ENCODE peak calls at places on chromosomes 5 and 9, in ten cellular contexts. One of them, this sample, is unnamed. For H3K9me3 and H3K27me3, the result is how much of the 10 kb centered on the place peaks cover.

GRCh38 chr5:77987331-77987730 is 211.2 kb upstream of the TBCA start:
- DNase-seq in K562: no peak
- DNase-seq in CD4-positive, CD25-positive, alpha-beta regulatory T cell: no peak
- DNase-seq in MM.1S: no peak
- DNase-seq in heart left ventricle: no peak
- DNase-seq in H1: no peak
- DNase-seq in Caco-2: no peak
- DNase-seq in PC-3: no peak
- DNase-seq in PC-9: no peak
- DNase-seq in WERI-Rb-1: peak
- DNase-seq in this sample: no peak

GRCh38 chr9:10804486-10804885 is 191.7 kb upstream of the PTPRD start:
- DNase-seq in K562: no peak
- DNase-seq in CD4-positive, CD25-positive, alpha-beta regulatory T cell: no peak
- DNase-seq in MM.1S: no peak
- DNase-seq in heart left ventricle: no peak
- DNase-seq in H1: no peak
- DNase-seq in Caco-2: no peak
- DNase-seq in PC-3: no peak
- DNase-seq in PC-9: no peak
- DNase-seq in WERI-Rb-1: no peak
- DNase-seq in this sample: no peak

GRCh38 chr9:6779417-6780241 is 21.9 kb downstream of the KDM4C start:
- DNase-seq in K562: peak
- DNase-seq in CD4-positive, CD25-positive, alpha-beta regulatory T cell: no peak
- DNase-seq in MM.1S: no peak
- DNase-seq in heart left ventricle: no peak
- DNase-seq in H1: no peak
- DNase-seq in Caco-2: no peak
- DNase-seq in PC-3: no peak
- DNase-seq in PC-9: no peak
- DNase-seq in WERI-Rb-1: no peak
- DNase-seq in this sample: no peak

GRCh38 chr5:129917224-129917623 is 13.0 kb downstream of the CHSY3 start:
- DNase-seq in K562: no peak
- DNase-seq in CD4-positive, CD25-positive, alpha-beta regulatory T cell: no peak
- DNase-seq in MM.1S: no peak
- DNase-seq in heart left ventricle: no peak
- DNase-seq in H1: no peak
- DNase-seq in Caco-2: no peak
- DNase-seq in PC-3: no peak
- DNase-seq in PC-9: no peak
- DNase-seq in WERI-Rb-1: no peak
- DNase-seq in this sample: no peak

GRCh38 chr9:95507456-95508241 is 9.1 kb downstream of the PTCH1 start:
- DNase-seq in K562: no peak
- DNase-seq in CD4-positive, CD25-positive, alpha-beta regulatory T cell: no peak
- DNase-seq in MM.1S: peak
- DNase-seq in heart left ventricle: peak
- DNase-seq in H1: peak
- DNase-seq in Caco-2: peak
- DNase-seq in PC-3: peak
- DNase-seq in PC-9: peak
- DNase-seq in WERI-Rb-1: peak
- DNase-seq in this sample: peak

GRCh38 chr9:37840560-37841194 is 40.1 kb downstream of the DCAF10 start:
- DNase-seq in K562: no peak
- DNase-seq in CD4-positive, CD25-positive, alpha-beta regulatory T cell: no peak
- DNase-seq in MM.1S: no peak
- DNase-seq in heart left ventricle: no peak
- DNase-seq in H1: no peak
- DNase-seq in Caco-2: no peak
- DNase-seq in PC-3: peak
- DNase-seq in PC-9: peak
- DNase-seq in WERI-Rb-1: no peak
- DNase-seq in this sample: no peak

GRCh38 chr9:12351293-12351852 is 341.8 kb upstream of the TYRP1 start:
- DNase-seq in K562: no peak
- DNase-seq in CD4-positive, CD25-positive, alpha-beta regulatory T cell: no peak
- DNase-seq in MM.1S: no peak
- DNase-seq in heart left ventricle: no peak
- DNase-seq in H1: no peak
- DNase-seq in Caco-2: no peak
- DNase-seq in PC-3: no peak
- DNase-seq in PC-9: no peak
- DNase-seq in WERI-Rb-1: no peak
- DNase-seq in this sample: no peak

GRCh38 chr9:97556721-97557605 is 55.5 kb downstream of the TMOD1 start:
- DNase-seq in K562: no peak
- DNase-seq in CD4-positive, CD25-positive, alpha-beta regulatory T cell: no peak
- DNase-seq in MM.1S: no peak
- DNase-seq in heart left ventricle: no peak
- DNase-seq in H1: no peak
- DNase-seq in Caco-2: no peak
- DNase-seq in PC-3: no peak
- DNase-seq in PC-9: no peak
- DNase-seq in WERI-Rb-1: no peak
- DNase-seq in this sample: no peak

GRCh38 chr9:38041564-38042267 is 27.3 kb downstream of the SHB start:
- DNase-seq in K562: no peak
- DNase-seq in CD4-positive, CD25-positive, alpha-beta regulatory T cell: no peak
- DNase-seq in MM.1S: no peak
- DNase-seq in heart left ventricle: no peak
- DNase-seq in H1: no peak
- DNase-seq in Caco-2: no peak
- DNase-seq in PC-3: no peak
- DNase-seq in PC-9: no peak
- DNase-seq in WERI-Rb-1: no peak
- DNase-seq in this sample: no peak

GRCh38 chr9:134704499-134704898 is 62.9 kb downstream of the COL5A1 start:
- DNase-seq in K562: no peak
- DNase-seq in CD4-positive, CD25-positive, alpha-beta regulatory T cell: no peak
- DNase-seq in MM.1S: no peak
- DNase-seq in heart left ventricle: no peak
- DNase-seq in H1: no peak
- DNase-seq in Caco-2: no peak
- DNase-seq in PC-3: no peak
- DNase-seq in PC-9: no peak
- DNase-seq in WERI-Rb-1: no peak
- DNase-seq in this sample: no peak

GRCh38 chr9:4435197-4435596 is 55.1 kb upstream of the SLC1A1 start:
- DNase-seq in K562: no peak
- DNase-seq in CD4-positive, CD25-positive, alpha-beta regulatory T cell: no peak
- DNase-seq in MM.1S: no peak
- DNase-seq in heart left ventricle: no peak
- DNase-seq in H1: no peak
- DNase-seq in Caco-2: no peak
- DNase-seq in PC-3: no peak
- DNase-seq in PC-9: no peak
- DNase-seq in WERI-Rb-1: no peak
- DNase-seq in this sample: no peak

GRCh38 chr9:136519263-136520052 is 26.4 kb downstream of the NOTCH1 start:
- DNase-seq in K562: no peak
- DNase-seq in CD4-positive, CD25-positive, alpha-beta regulatory T cell: no peak
- DNase-seq in MM.1S: no peak
- DNase-seq in heart left ventricle: no peak
- DNase-seq in H1: no peak
- DNase-seq in Caco-2: no peak
- DNase-seq in PC-3: no peak
- DNase-seq in PC-9: no peak
- DNase-seq in WERI-Rb-1: no peak
- DNase-seq in this sample: no peak

GRCh38 chr5:131928957-131929356 is 16.5 kb downstream of the MEIKIN start:
- DNase-seq in K562: no peak
- DNase-seq in CD4-positive, CD25-positive, alpha-beta regulatory T cell: no peak
- DNase-seq in MM.1S: no peak
- DNase-seq in heart left ventricle: no peak
- DNase-seq in H1: no peak
- DNase-seq in Caco-2: no peak
- DNase-seq in PC-3: no peak
- DNase-seq in PC-9: no peak
- DNase-seq in WERI-Rb-1: no peak
- DNase-seq in this sample: no peak

GRCh38 chr5:131926168-131926567 is 19.3 kb downstream of the MEIKIN start:
- DNase-seq in K562: no peak
- DNase-seq in CD4-positive, CD25-positive, alpha-beta regulatory T cell: no peak
- DNase-seq in MM.1S: no peak
- DNase-seq in heart left ventricle: no peak
- DNase-seq in H1: no peak
- DNase-seq in Caco-2: no peak
- DNase-seq in PC-3: no peak
- DNase-seq in PC-9: no peak
- DNase-seq in WERI-Rb-1: no peak
- DNase-seq in this sample: no peak
- H3K9me3 ChIP-seq in K562: under half
- H3K9me3 ChIP-seq in CD4-positive, CD25-positive, alpha-beta regulatory T cell: under half
- H3K9me3 ChIP-seq in MM.1S: under half
- H3K9me3 ChIP-seq in heart left ventricle: half or more
- H3K9me3 ChIP-seq in H1: under half
- H3K9me3 ChIP-seq in Caco-2: under half
- H3K9me3 ChIP-seq in PC-3: under half
- H3K9me3 ChIP-seq in PC-9: under half
- H3K9me3 ChIP-seq in WERI-Rb-1: under half
- H3K9me3 ChIP-seq in this sample: under half

DNA sequence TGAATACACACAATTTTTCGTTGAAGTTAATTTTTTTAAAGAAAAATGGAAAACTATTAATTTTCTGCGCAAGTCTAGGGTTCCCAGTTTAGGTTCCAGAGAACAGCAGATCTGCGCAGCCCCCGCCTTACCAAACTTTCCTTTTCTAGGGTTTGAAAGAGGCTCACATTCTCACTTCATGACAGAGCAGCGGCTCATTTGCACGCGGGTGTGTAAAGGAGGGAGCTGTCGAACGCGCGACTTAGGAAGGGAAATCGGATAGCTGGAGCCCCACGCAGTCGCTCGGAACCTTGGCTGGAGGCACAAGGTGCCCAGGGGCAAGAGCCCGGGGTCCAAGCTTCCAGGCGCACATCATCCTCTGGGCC is 198.9 kb downstream of the MEF2C start:
- DNase-seq in K562: no peak
- DNase-seq in CD4-positive, CD25-positive, alpha-beta regulatory T cell: no peak
- DNase-seq in MM.1S: no peak
- DNase-seq in heart left ventricle: no peak
- DNase-seq in H1: no peak
- DNase-seq in Caco-2: no peak
- DNase-seq in PC-3: no peak
- DNase-seq in PC-9: no peak
- DNase-seq in WERI-Rb-1: no peak
- DNase-seq in this sample: no peak
- H3K27me3 ChIP-seq in K562: half or more
- H3K27me3 ChIP-seq in CD4-positive, CD25-positive, alpha-beta regulatory T cell: half or more
- H3K27me3 ChIP-seq in MM.1S: under half
- H3K27me3 ChIP-seq in heart left ventricle: half or more
- H3K27me3 ChIP-seq in H1: half or more
- H3K27me3 ChIP-seq in Caco-2: under half
- H3K27me3 ChIP-seq in PC-3: under half
- H3K27me3 ChIP-seq in PC-9: under half
- H3K27me3 ChIP-seq in WERI-Rb-1: under half
- H3K27me3 ChIP-seq in this sample: half or more

GRCh38 chr5:173733065-173733824 is 116.8 kb upstream of the BOD1 start:
- DNase-seq in K562: no peak
- DNase-seq in CD4-positive, CD25-positive, alpha-beta regulatory T cell: no peak
- DNase-seq in MM.1S: no peak
- DNase-seq in heart left ventricle: no peak
- DNase-seq in H1: no peak
- DNase-seq in Caco-2: no peak
- DNase-seq in PC-3: no peak
- DNase-seq in PC-9: no peak
- DNase-seq in WERI-Rb-1: peak
- DNase-seq in this sample: no peak

GRCh38 chr5:173735171-173735570 is 118.7 kb upstream of the BOD1 start:
- DNase-seq in K562: no peak
- DNase-seq in CD4-positive, CD25-positive, alpha-beta regulatory T cell: no peak
- DNase-seq in MM.1S: no peak
- DNase-seq in heart left ventricle: no peak
- DNase-seq in H1: no peak
- DNase-seq in Caco-2: no peak
- DNase-seq in PC-3: no peak
- DNase-seq in PC-9: no peak
- DNase-seq in WERI-Rb-1: no peak
- DNase-seq in this sample: no peak

GRCh38 chr5:173734716-173735115 is 118.3 kb upstream of the BOD1 start:
- DNase-seq in K562: no peak
- DNase-seq in CD4-positive, CD25-positive, alpha-beta regulatory T cell: no peak
- DNase-seq in MM.1S: no peak
- DNase-seq in heart left ventricle: no peak
- DNase-seq in H1: no peak
- DNase-seq in Caco-2: no peak
- DNase-seq in PC-3: no peak
- DNase-seq in PC-9: no peak
- DNase-seq in WERI-Rb-1: no peak
- DNase-seq in this sample: no peak

GRCh38 chr5:173735691-173736090 is 119.2 kb upstream of the BOD1 start:
- DNase-seq in K562: no peak
- DNase-seq in CD4-positive, CD25-positive, alpha-beta regulatory T cell: no peak
- DNase-seq in MM.1S: no peak
- DNase-seq in heart left ventricle: no peak
- DNase-seq in H1: no peak
- DNase-seq in Caco-2: no peak
- DNase-seq in PC-3: no peak
- DNase-seq in PC-9: no peak
- DNase-seq in WERI-Rb-1: no peak
- DNase-seq in this sample: no peak

GRCh38 chr5:173733831-173734491 is 117.5 kb upstream of the BOD1 start:
- DNase-seq in K562: no peak
- DNase-seq in CD4-positive, CD25-positive, alpha-beta regulatory T cell: no peak
- DNase-seq in MM.1S: no peak
- DNase-seq in heart left ventricle: no peak
- DNase-seq in H1: no peak
- DNase-seq in Caco-2: no peak
- DNase-seq in PC-3: no peak
- DNase-seq in PC-9: no peak
- DNase-seq in WERI-Rb-1: no peak
- DNase-seq in this sample: no peak
- H3K4me3 ChIP-seq in K562: no peak
- H3K4me3 ChIP-seq in CD4-positive, CD25-positive, alpha-beta regulatory T cell: no peak
- H3K4me3 ChIP-seq in MM.1S: no peak
- H3K4me3 ChIP-seq in heart left ventricle: no peak
- H3K4me3 ChIP-seq in H1: no peak
- H3K4me3 ChIP-seq in Caco-2: no peak
- H3K4me3 ChIP-seq in PC-3: no peak
- H3K4me3 ChIP-seq in PC-9: no peak
- H3K4me3 ChIP-seq in WERI-Rb-1: no peak
- H3K4me3 ChIP-seq in this sample: no peak

DNA sequence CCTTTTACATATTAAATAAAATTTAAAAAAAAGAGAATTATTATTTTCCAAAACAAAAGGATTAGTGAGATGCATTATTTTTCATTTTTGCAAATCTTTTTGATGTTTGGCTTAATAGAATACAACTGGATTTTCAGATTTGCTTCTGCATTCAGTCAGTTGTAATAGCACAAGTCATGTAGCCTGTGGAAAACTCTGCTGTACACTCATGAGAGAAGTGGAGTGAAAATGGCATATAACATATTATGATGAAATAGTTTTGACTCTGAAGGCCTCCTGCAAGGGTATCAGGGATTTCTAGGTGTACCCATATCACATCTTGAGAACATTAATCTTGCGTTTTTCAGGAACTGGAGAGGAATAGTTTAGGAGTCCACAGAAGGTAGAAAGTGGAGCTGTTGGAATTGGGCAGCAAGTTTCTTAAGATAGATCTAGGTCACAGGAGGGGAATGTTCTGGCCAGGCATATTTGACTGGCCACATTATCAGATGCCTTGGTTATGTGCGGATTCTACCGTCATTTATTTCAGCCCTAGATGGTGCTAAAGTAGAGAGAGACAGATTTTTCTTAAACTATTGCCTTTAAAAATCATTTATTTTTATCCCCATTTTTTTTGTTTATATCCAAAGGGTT is 16.4 kb downstream of the LNPEP start:
- DNase-seq in K562: no peak
- DNase-seq in CD4-positive, CD25-positive, alpha-beta regulatory T cell: no peak
- DNase-seq in MM.1S: no peak
- DNase-seq in heart left ventricle: no peak
- DNase-seq in H1: no peak
- DNase-seq in Caco-2: no peak
- DNase-seq in PC-3: no peak
- DNase-seq in PC-9: no peak
- DNase-seq in WERI-Rb-1: no peak
- DNase-seq in this sample: no peak
- H3K9me3 ChIP-seq in K562: under half
- H3K9me3 ChIP-seq in CD4-positive, CD25-positive, alpha-beta regulatory T cell: under half
- H3K9me3 ChIP-seq in MM.1S: under half
- H3K9me3 ChIP-seq in heart left ventricle: under half
- H3K9me3 ChIP-seq in H1: under half
- H3K9me3 ChIP-seq in Caco-2: under half
- H3K9me3 ChIP-seq in PC-3: under half
- H3K9me3 ChIP-seq in PC-9: under half
- H3K9me3 ChIP-seq in WERI-Rb-1: under half
- H3K9me3 ChIP-seq in this sample: under half

This sample was measured in CD8-positive, alpha-beta T cell.